ENCODE peak calls at places on chromosomes 11 and 22, in eight cellular contexts. A is pons; F is cardiac muscle cell; V is osteoblast; T is breast epithelium; S is NCI-H774; U is activated CD4-positive, alpha-beta memory T cell treated with anti-CD3 and anti-CD28 coated beads, Interleukin-2, amount 10 ng/mL, durations not matched to agents 7 days and 5 days; H is hepatocyte. D is an unnamed sample.

GRCh38 chr11:27012254-27012921 is 18.5 kb downstream of the FIBIN start:
- DNase-seq in H (peak), A (peak), F (peak), T (no peak), V (no peak), S (no peak), U (no peak), D (no peak)

GRCh38 chr11:79415411-79415810 is 25.4 kb downstream of the TENM4 start:
- DNase-seq in A (no peak), U (no peak), H (no peak), F (no peak), V (no peak), S (no peak), T (no peak), D (no peak)

GRCh38 chr11:9906043-9906791 is 242.3 kb downstream of the SWAP70 start:
- DNase-seq in H (peak), S (no peak), U (no peak), V (peak), F (peak), T (no peak), A (peak), D (no peak)

GRCh38 chr11:47212938-47213337 is 1.8 kb upstream of the DDB2 start:
- DNase-seq in V (no peak), A (no peak), S (no peak), U (no peak), T (no peak), H (peak), F (no peak), D (no peak)

GRCh38 chr22:41862530-41863266 is 29.8 kb downstream of the SREBF2 start:
- DNase-seq in S (no peak), A (no peak), T (no peak), U (peak), V (peak), F (no peak), H (no peak), D (peak)

GRCh38 chr22:35622132-35622913 is 5.2 kb upstream of the MB start:
- DNase-seq in S (no peak), H (peak), F (no peak), T (peak), V (no peak), A (no peak), U (no peak), D (no peak)

GRCh38 chr11:130022799-130023198 is 20.2 kb upstream of the PRDM10 start:
- DNase-seq in V (no peak), T (no peak), U (no peak), S (no peak), A (no peak), F (no peak), H (no peak), D (no peak)

GRCh38 chr11:2074266-2074825 is 64.8 kb downstream of the IGF2 start:
- DNase-seq in V (peak), H (no peak), F (no peak), U (no peak), T (peak), S (no peak), A (no peak), D (peak)

GRCh38 chr11:43222215-43222614 is 89.6 kb upstream of the API5 start:
- DNase-seq in S (no peak), U (no peak), A (no peak), T (no peak), F (no peak), V (peak), H (no peak), D (no peak)

GRCh38 chr11:86916330-86916729 is 38.9 kb downstream of the FZD4 start:
- DNase-seq in V (peak), A (no peak), F (peak), H (no peak), S (no peak), U (no peak), T (no peak), D (no peak)

GRCh38 chr22:50252081-50253045 is 1.3 kb upstream of the HDAC10 start:
- DNase-seq in V (peak), A (no peak), H (peak), S (no peak), F (peak), U (peak), T (peak), D (peak)

GRCh38 chr11:122743949-122744876 is 88.7 kb downstream of the UBASH3B start:
- DNase-seq in H (no peak), U (peak), F (no peak), V (peak), S (no peak), T (no peak), A (no peak), D (peak)

GRCh38 chr22:27139935-27140493 is 482.6 kb downstream of the MIAT start:
- DNase-seq in S (no peak), A (no peak), T (no peak), V (peak), F (peak), U (no peak), H (peak), D (no peak)

GRCh38 chr11:61959026-61959608 is 8.3 kb downstream of the FTH1 start:
- DNase-seq in H (no peak), F (no peak), V (no peak), T (no peak), A (no peak), U (no peak), S (no peak), D (no peak)

GRCh38 chr22:46604306-46604690 is 15.9 kb upstream of the GRAMD4 start:
- DNase-seq in V (peak), F (peak), H (no peak), U (peak), S (no peak), T (no peak), A (peak), D (no peak)

GRCh38 chr11:70065318-70066135 is 12.6 kb upstream of the ANO1 start:
- DNase-seq in F (no peak), U (peak), A (no peak), T (no peak), H (no peak), S (no peak), V (peak), D (no peak)

GRCh38 chr11:78210000-78210608 is 21.4 kb downstream of the USP35 start:
- DNase-seq in T (peak), U (no peak), V (peak), S (no peak), A (no peak), F (no peak), H (no peak), D (no peak)

GRCh38 chr22:49179886-49180682 is 647.6 kb downstream of the BRD1 start:
- DNase-seq in S (no peak), T (no peak), U (no peak), V (no peak), H (no peak), A (no peak), F (no peak), D (no peak)